ENCODE peak calls at places on chromosomes 7 and 10, in seven cellular contexts. N is AML-193; C is CD8-positive, alpha-beta memory T cell; U is LHCN-M2; D is stimulated activated CD4-positive, alpha-beta T cell treated with anti-CD3 and anti-CD28 coated beads, Interleukin-4, amount 100 ng/mL, for 4 hours; S is SW480; W is activated CD4-positive, alpha-beta T cell treated with anti-CD3 and anti-CD28 coated beads, Interleukin-2, amount 50 U/mL, for 48 hours. T is an unnamed sample.
A peak's percentile ranks its signal among the peaks of the same experiment; 100 is the strongest.

GRCh38 chr7:145082366-145083240 is 246.8 kb upstream of the TPK1 start:
- DNase-seq in S (no peak), U (no peak), D (no peak), C (no peak), W (no peak), N (no peak), T (no peak)

GRCh38 chr7:135789956-135790355 is 41.3 kb upstream of the FAM180A start:
- DNase-seq in S (no peak), D (no peak), W (no peak), C (no peak), N (no peak), U (no peak), T (no peak)

GRCh38 chr10:62037890-62038608 is 136.6 kb downstream of the ARID5B start:
- DNase-seq in U (no peak), N (no peak), C (no peak), D (no peak), S (no peak), W (no peak), T (no peak)

GRCh38 chr7:155009570-155010157 is 6.7 kb upstream of the PAXIP1 start:
- DNase-seq in U (peak; percentile 27), W (peak; percentile 19), N (peak; percentile 46), S (peak; percentile 20), C (no peak), D (no peak), T (peak; percentile 11)

GRCh38 chr7:122412441-122412840 is 107.9 kb upstream of the FEZF1 start:
- DNase-seq in W (no peak), U (no peak), S (no peak), N (no peak), D (no peak), C (no peak), T (no peak)

GRCh38 chr7:40418445-40418844 is 283.6 kb downstream of the SUGCT start:
- DNase-seq in C (no peak), U (no peak), W (no peak), D (no peak), N (no peak), S (no peak), T (no peak)

GRCh38 chr7:135389971-135390370 is 119.9 kb downstream of the CNOT4 start:
- DNase-seq in W (no peak), C (no peak), D (no peak), U (no peak), S (no peak), N (no peak), T (no peak)

GRCh38 chr7:45182856-45183710 is 25.5 kb downstream of the RAMP3 start:
- DNase-seq in W (no peak), N (no peak), U (no peak), C (no peak), S (no peak), D (no peak), T (no peak)

GRCh38 chr7:99383791-99384370 is 9.4 kb downstream of the ARPC1B start:
- DNase-seq in W (no peak), C (no peak), S (no peak), N (no peak), D (no peak), U (peak; percentile 84), T (no peak)

GRCh38 chr10:15426558-15426957 is 55.5 kb upstream of the FAM171A1 start:
- DNase-seq in U (no peak), S (no peak), W (no peak), C (no peak), D (no peak), N (no peak), T (no peak)

GRCh38 chr7:155543011-155543881 is 3.1 kb downstream of the CNPY1 start:
- DNase-seq in S (no peak), C (no peak), N (no peak), D (no peak), W (no peak), U (no peak), T (no peak)

GRCh38 chr7:151142686-151143040 is 24.8 kb downstream of the GBX1 start:
- DNase-seq in U (no peak), C (no peak), N (no peak), W (no peak), D (no peak), S (no peak), T (no peak)

GRCh38 chr10:133474027-133474426 is 20.3 kb downstream of the SCART1 start:
- DNase-seq in N (no peak), U (no peak), D (no peak), W (no peak), C (no peak), S (no peak), T (no peak)

T was measured in stimulated activated naive CD4-positive, alpha-beta T cell treated with Interleukin-2 at 50 U/mL for 16 hours.